ENCODE peak calls at places on chromosomes 7 and 10, in nine cellular contexts. P, Z, O, Q, S, X, U, R and E are unnamed samples.

GRCh38 chr7:22551768-22552513 is 52.0 kb upstream of the STEAP1B start:
- DNase-seq in X (no peak), R (no peak), O (no peak), P (no peak), U (no peak), Q (no peak), S (no peak), Z (no peak), E (no peak)

GRCh38 chr10:132974249-132974796 is 32.0 kb upstream of the CFAP46 start:
- DNase-seq in O (no peak), R (no peak), Q (no peak), P (no peak), Z (no peak), U (peak; percentile 65), X (no peak), S (no peak), E (no peak)

GRCh38 chr7:79403879-79404278 is 49.6 kb downstream of the MAGI2 start:
- DNase-seq in X (no peak), U (no peak), S (no peak), Q (no peak), R (no peak), Z (no peak), O (peak; percentile 73), P (no peak), E (no peak)

GRCh38 chr7:51930834-51931233 is 614.2 kb upstream of the COBL start:
- DNase-seq in R (no peak), Z (no peak), U (no peak), Q (no peak), P (no peak), X (no peak), S (no peak), O (no peak), E (no peak)

GRCh38 chr7:91778416-91778815 is 102.1 kb downstream of the MTERF1 start:
- DNase-seq in Z (no peak), P (no peak), Q (no peak), S (no peak), X (no peak), R (no peak), U (no peak), O (no peak), E (no peak)

GRCh38 chr10:131218811-131219583 is 92.5 kb downstream of the TCERG1L start:
- DNase-seq in U (no peak), Q (no peak), Z (no peak), R (no peak), X (no peak), S (no peak), P (no peak), O (no peak), E (no peak)

GRCh38 chr7:43083091-43083490 is 29.4 kb upstream of the HECW1 start:
- DNase-seq in Q (no peak), X (no peak), S (peak; percentile 40), U (no peak), R (no peak), O (no peak), P (no peak), Z (no peak), E (no peak)

GRCh38 chr10:75977146-75977545 is 545.7 kb downstream of the LRMDA start:
- DNase-seq in O (no peak), Q (no peak), S (no peak), U (no peak), X (no peak), P (no peak), R (no peak), Z (no peak), E (no peak)

GRCh38 chr10:3452234-3452633 is 279.7 kb upstream of the PITRM1 start:
- DNase-seq in X (no peak), S (peak; percentile 95), Z (no peak), O (no peak), R (peak; percentile 48), Q (no peak), U (no peak), P (peak; percentile 94), E (no peak)

GRCh38 chr10:131576341-131577177 is 265.0 kb upstream of the TCERG1L start:
- DNase-seq in S (no peak), O (no peak), R (no peak), U (no peak), X (no peak), Z (no peak), Q (peak; percentile 6), P (no peak), E (no peak)

GRCh38 chr7:16357921-16358320 is 63.4 kb downstream of the CRPPA start:
- DNase-seq in O (peak; percentile 72), Q (no peak), R (no peak), P (no peak), S (no peak), U (no peak), Z (peak; percentile 80), X (no peak), E (no peak)

GRCh38 chr7:147013820-147014219 is 897.2 kb downstream of the CNTNAP2 start:
- DNase-seq in P (no peak), U (no peak), Z (no peak), Q (no peak), S (peak; percentile 47), R (no peak), O (no peak), X (no peak), E (no peak)

GRCh38 chr10:95414016-95414830 is 123.4 kb upstream of the PDLIM1 start:
- DNase-seq in X (no peak), U (no peak), R (no peak), Z (no peak), O (no peak), S (no peak), P (no peak), Q (no peak), E (no peak)

GRCh38 chr7:56003749-56004148 is 39.4 kb downstream of the NIPSNAP2 start:
- DNase-seq in P (no peak), O (no peak), Z (no peak), Q (no peak), X (no peak), S (no peak), U (no peak), R (no peak), E (no peak)

GRCh38 chr7:106326594-106327537 is 42.1 kb upstream of the NAMPT start:
- DNase-seq in P (peak; percentile 39), O (no peak), R (no peak), U (no peak), X (no peak), Q (no peak), S (no peak), Z (no peak), E (no peak)

GRCh38 chr10:69517271-69517848 is 55.9 kb downstream of the NEUROG3 start:
- DNase-seq in Q (no peak), R (no peak), P (no peak), O (no peak), Z (no peak), U (no peak), S (no peak), X (no peak), E (no peak)

GRCh38 chr10:113301342-113301984 is 251.4 kb upstream of the HABP2 start:
- DNase-seq in S (no peak), Q (no peak), Z (no peak), O (peak; percentile 2), X (no peak), R (no peak), U (no peak), P (no peak), E (no peak)